ENCODE peak calls at places on chromosomes 12 and 14, in seven cellular contexts. One of them, this sample, is unnamed.

GRCh38 chr14:105817971-105818711 is 291.8 kb downstream of the TMEM121 start:
- DNase-seq in PC-9: no peak
- DNase-seq in caudate nucleus: no peak
- DNase-seq in H9: no peak
- DNase-seq in testis: no peak
- DNase-seq in Right ventricle myocardium superior: no peak
- DNase-seq in G401: no peak
- DNase-seq in this sample: no peak

GRCh38 chr14:24072436-24072835 is 1.1 kb downstream of the CPNE6 start:
- DNase-seq in PC-9: no peak
- DNase-seq in caudate nucleus: peak; percentile 57
- DNase-seq in H9: no peak
- DNase-seq in testis: no peak
- DNase-seq in Right ventricle myocardium superior: no peak
- DNase-seq in G401: peak; percentile 59
- DNase-seq in this sample: peak; percentile 85

GRCh38 chr12:52836042-52836466 is 1.9 kb upstream of the KRT79 start:
- DNase-seq in PC-9: no peak
- DNase-seq in caudate nucleus: no peak
- DNase-seq in H9: peak; percentile 20
- DNase-seq in testis: no peak
- DNase-seq in Right ventricle myocardium superior: no peak
- DNase-seq in G401: no peak
- DNase-seq in this sample: no peak

GRCh38 chr12:41188841-41189394 is 798 bp downstream of the PDZRN4 start:
- DNase-seq in PC-9: no peak
- DNase-seq in caudate nucleus: no peak
- DNase-seq in H9: peak; percentile 44
- DNase-seq in testis: peak; percentile 25
- DNase-seq in Right ventricle myocardium superior: no peak
- DNase-seq in G401: no peak
- DNase-seq in this sample: no peak

GRCh38 chr12:105256011-105256410 is 20.0 kb upstream of the APPL2 start:
- DNase-seq in PC-9: no peak
- DNase-seq in caudate nucleus: no peak
- DNase-seq in H9: no peak
- DNase-seq in testis: no peak
- DNase-seq in Right ventricle myocardium superior: no peak
- DNase-seq in G401: no peak
- DNase-seq in this sample: no peak

GRCh38 chr12:5242440-5242839 is 189.5 kb upstream of the NTF3 start:
- DNase-seq in PC-9: no peak
- DNase-seq in caudate nucleus: no peak
- DNase-seq in H9: no peak
- DNase-seq in testis: no peak
- DNase-seq in Right ventricle myocardium superior: no peak
- DNase-seq in G401: no peak
- DNase-seq in this sample: no peak

GRCh38 chr12:835754-836493 is 83.5 kb downstream of the WNK1 start:
- DNase-seq in PC-9: no peak
- DNase-seq in caudate nucleus: no peak
- DNase-seq in H9: no peak
- DNase-seq in testis: no peak
- DNase-seq in Right ventricle myocardium superior: no peak
- DNase-seq in G401: no peak
- DNase-seq in this sample: no peak

GRCh38 chr12:54593716-54594115 is 5.3 kb upstream of the PPP1R1A start:
- DNase-seq in PC-9: no peak
- DNase-seq in caudate nucleus: no peak
- DNase-seq in H9: no peak
- DNase-seq in testis: no peak
- DNase-seq in Right ventricle myocardium superior: no peak
- DNase-seq in G401: no peak
- DNase-seq in this sample: peak; percentile 35

GRCh38 chr12:53096089-53096741 is 1.3 kb upstream of the IGFBP6 start:
- DNase-seq in PC-9: peak; percentile 53
- DNase-seq in caudate nucleus: no peak
- DNase-seq in H9: peak; percentile 69
- DNase-seq in testis: peak; percentile 78
- DNase-seq in Right ventricle myocardium superior: peak; percentile 87
- DNase-seq in G401: peak; percentile 6
- DNase-seq in this sample: no peak

GRCh38 chr14:93958567-93959238 is 17.7 kb downstream of the ASB2 start:
- DNase-seq in PC-9: no peak
- DNase-seq in caudate nucleus: no peak
- DNase-seq in H9: no peak
- DNase-seq in testis: no peak
- DNase-seq in Right ventricle myocardium superior: no peak
- DNase-seq in G401: no peak
- DNase-seq in this sample: no peak

GRCh38 chr14:60102389-60102788 is 10.7 kb downstream of the PCNX4 start:
- DNase-seq in PC-9: no peak
- DNase-seq in caudate nucleus: no peak
- DNase-seq in H9: no peak
- DNase-seq in testis: no peak
- DNase-seq in Right ventricle myocardium superior: no peak
- DNase-seq in G401: no peak
- DNase-seq in this sample: no peak

GRCh38 chr12:26273811-26274210 is 78.4 kb downstream of the SSPN start:
- DNase-seq in PC-9: no peak
- DNase-seq in caudate nucleus: no peak
- DNase-seq in H9: no peak
- DNase-seq in testis: peak; percentile 48
- DNase-seq in Right ventricle myocardium superior: peak; percentile 41
- DNase-seq in G401: no peak
- DNase-seq in this sample: no peak

GRCh38 chr12:11581179-11581755 is 68.2 kb upstream of the ETV6 start:
- DNase-seq in PC-9: peak; percentile 56
- DNase-seq in caudate nucleus: no peak
- DNase-seq in H9: no peak
- DNase-seq in testis: peak; percentile 86
- DNase-seq in Right ventricle myocardium superior: no peak
- DNase-seq in G401: peak; percentile 65
- DNase-seq in this sample: peak; percentile 64

GRCh38 chr12:67442347-67442841 is 173.2 kb downstream of the CAND1 start:
- DNase-seq in PC-9: no peak
- DNase-seq in caudate nucleus: no peak
- DNase-seq in H9: no peak
- DNase-seq in testis: peak; percentile 23
- DNase-seq in Right ventricle myocardium superior: peak; percentile 40
- DNase-seq in G401: peak; percentile 83
- DNase-seq in this sample: no peak

GRCh38 chr14:104937161-104937560 is 12.5 kb downstream of the PLD4 start:
- DNase-seq in PC-9: no peak
- DNase-seq in caudate nucleus: no peak
- DNase-seq in H9: no peak
- DNase-seq in testis: no peak
- DNase-seq in Right ventricle myocardium superior: no peak
- DNase-seq in G401: no peak
- DNase-seq in this sample: no peak

GRCh38 chr14:54829486-54830224 is 73.0 kb downstream of the GCH1 start:
- DNase-seq in PC-9: no peak
- DNase-seq in caudate nucleus: no peak
- DNase-seq in H9: no peak
- DNase-seq in testis: no peak
- DNase-seq in Right ventricle myocardium superior: no peak
- DNase-seq in G401: no peak
- DNase-seq in this sample: no peak

GRCh38 chr12:124684496-124684895 is 117.1 kb upstream of the NCOR2 start:
- DNase-seq in PC-9: no peak
- DNase-seq in caudate nucleus: no peak
- DNase-seq in H9: no peak
- DNase-seq in testis: peak; percentile 71
- DNase-seq in Right ventricle myocardium superior: no peak
- DNase-seq in G401: no peak
- DNase-seq in this sample: no peak

GRCh38 chr14:90438841-90439240 is 42.0 kb downstream of the CALM1 start:
- DNase-seq in PC-9: no peak
- DNase-seq in caudate nucleus: no peak
- DNase-seq in H9: no peak
- DNase-seq in testis: no peak
- DNase-seq in Right ventricle myocardium superior: no peak
- DNase-seq in G401: no peak
- DNase-seq in this sample: no peak

GRCh38 chr12:123908884-123909807 is 63.5 kb downstream of the CCDC92 start:
- DNase-seq in PC-9: no peak
- DNase-seq in caudate nucleus: peak; percentile 7
- DNase-seq in H9: no peak
- DNase-seq in testis: no peak
- DNase-seq in Right ventricle myocardium superior: no peak
- DNase-seq in G401: peak; percentile 8
- DNase-seq in this sample: no peak

GRCh38 chr12:66130267-66131066 is at the start of gene LLPH:
- DNase-seq in PC-9: peak; percentile 84
- DNase-seq in caudate nucleus: peak; percentile 71
- DNase-seq in H9: peak; percentile 94
- DNase-seq in testis: peak; percentile 95
- DNase-seq in Right ventricle myocardium superior: peak; percentile 95
- DNase-seq in G401: peak; percentile 91
- DNase-seq in this sample: peak; percentile 84

GRCh38 chr12:94157891-94158495 is 9.6 kb downstream of the PLXNC1 start:
- DNase-seq in PC-9: no peak
- DNase-seq in caudate nucleus: no peak
- DNase-seq in H9: no peak
- DNase-seq in testis: no peak
- DNase-seq in Right ventricle myocardium superior: no peak
- DNase-seq in G401: peak; percentile 44
- DNase-seq in this sample: no peak

GRCh38 chr12:94930216-94930654 is 73.3 kb downstream of the NDUFA12 start:
- DNase-seq in PC-9: no peak
- DNase-seq in caudate nucleus: no peak
- DNase-seq in H9: no peak
- DNase-seq in testis: no peak
- DNase-seq in Right ventricle myocardium superior: no peak
- DNase-seq in G401: no peak
- DNase-seq in this sample: no peak

GRCh38 chr12:19409376-19409775 is 29.9 kb upstream of the AEBP2 start:
- DNase-seq in PC-9: no peak
- DNase-seq in caudate nucleus: no peak
- DNase-seq in H9: no peak
- DNase-seq in testis: no peak
- DNase-seq in Right ventricle myocardium superior: no peak
- DNase-seq in G401: no peak
- DNase-seq in this sample: no peak

GRCh38 chr12:97456792-97457191 is 5.8 kb upstream of the RMST start:
- DNase-seq in PC-9: no peak
- DNase-seq in caudate nucleus: no peak
- DNase-seq in H9: no peak
- DNase-seq in testis: no peak
- DNase-seq in Right ventricle myocardium superior: no peak
- DNase-seq in G401: no peak
- DNase-seq in this sample: no peak

GRCh38 chr14:36663404-36664321 is 2.0 kb downstream of the PAX9 start:
- DNase-seq in PC-9: peak; percentile 18
- DNase-seq in caudate nucleus: no peak
- DNase-seq in H9: peak; percentile 58
- DNase-seq in testis: no peak
- DNase-seq in Right ventricle myocardium superior: no peak
- DNase-seq in G401: no peak
- DNase-seq in this sample: no peak

GRCh38 chr14:81805785-81806184 is 272.1 kb upstream of the SEL1L start:
- DNase-seq in PC-9: no peak
- DNase-seq in caudate nucleus: no peak
- DNase-seq in H9: no peak
- DNase-seq in testis: no peak
- DNase-seq in Right ventricle myocardium superior: no peak
- DNase-seq in G401: no peak
- DNase-seq in this sample: no peak

GRCh38 chr12:39592295-39592694 is 27.3 kb downstream of the ABCD2 start:
- DNase-seq in PC-9: no peak
- DNase-seq in caudate nucleus: no peak
- DNase-seq in H9: no peak
- DNase-seq in testis: no peak
- DNase-seq in Right ventricle myocardium superior: no peak
- DNase-seq in G401: no peak
- DNase-seq in this sample: no peak

GRCh38 chr14:66735853-66736252 is 227.9 kb downstream of the GPHN start:
- DNase-seq in PC-9: no peak
- DNase-seq in caudate nucleus: no peak
- DNase-seq in H9: no peak
- DNase-seq in testis: no peak
- DNase-seq in Right ventricle myocardium superior: no peak
- DNase-seq in G401: no peak
- DNase-seq in this sample: no peak

This sample was measured in posterior cingulate gyrus.